ENCODE peak calls at places on chromosomes 11 and 22, in eight cellular contexts. One of them, this sample, is unnamed.

GRCh38 chr11:134988495-134988894 is 576.5 kb upstream of the B3GAT1 start:
- DNase-seq in A549: no peak
- DNase-seq in heart left ventricle: no peak
- DNase-seq in endothelial cell of umbilical vein: no peak
- DNase-seq in body of pancreas: no peak
- DNase-seq in transverse colon: no peak
- DNase-seq in Peyer's patch: no peak
- DNase-seq in stomach: no peak
- DNase-seq in this sample: no peak

GRCh38 chr11:12841946-12842630 is 167.0 kb upstream of the RASSF10 start:
- DNase-seq in transverse colon: no peak
- DNase-seq in stomach: no peak
- DNase-seq in Peyer's patch: no peak
- DNase-seq in endothelial cell of umbilical vein: peak
- DNase-seq in A549: peak
- DNase-seq in body of pancreas: peak
- DNase-seq in heart left ventricle: no peak
- DNase-seq in this sample: no peak

GRCh38 chr22:43153916-43154315 is 2.6 kb downstream of the TSPO start:
- DNase-seq in heart left ventricle: no peak
- DNase-seq in endothelial cell of umbilical vein: no peak
- DNase-seq in transverse colon: no peak
- DNase-seq in body of pancreas: no peak
- DNase-seq in stomach: no peak
- DNase-seq in Peyer's patch: no peak
- DNase-seq in A549: no peak
- DNase-seq in this sample: no peak

GRCh38 chr11:119371778-119372182 is 9.7 kb downstream of the USP2 start:
- DNase-seq in stomach: no peak
- DNase-seq in Peyer's patch: no peak
- DNase-seq in body of pancreas: no peak
- DNase-seq in A549: peak
- DNase-seq in heart left ventricle: peak
- DNase-seq in transverse colon: no peak
- DNase-seq in endothelial cell of umbilical vein: peak
- DNase-seq in this sample: no peak

GRCh38 chr11:95512177-95512576 is 277.4 kb downstream of the FAM76B start:
- DNase-seq in stomach: no peak
- DNase-seq in endothelial cell of umbilical vein: no peak
- DNase-seq in A549: peak
- DNase-seq in Peyer's patch: no peak
- DNase-seq in body of pancreas: no peak
- DNase-seq in transverse colon: peak
- DNase-seq in heart left ventricle: no peak
- DNase-seq in this sample: no peak

GRCh38 chr11:99773646-99774045 is 752.9 kb downstream of the CNTN5 start:
- DNase-seq in Peyer's patch: no peak
- DNase-seq in heart left ventricle: no peak
- DNase-seq in A549: peak
- DNase-seq in body of pancreas: no peak
- DNase-seq in endothelial cell of umbilical vein: no peak
- DNase-seq in transverse colon: no peak
- DNase-seq in stomach: no peak
- DNase-seq in this sample: no peak

GRCh38 chr11:120613264-120614226 is 102.0 kb downstream of the GRIK4 start:
- DNase-seq in body of pancreas: no peak
- DNase-seq in stomach: no peak
- DNase-seq in heart left ventricle: no peak
- DNase-seq in Peyer's patch: no peak
- DNase-seq in A549: no peak
- DNase-seq in endothelial cell of umbilical vein: no peak
- DNase-seq in transverse colon: no peak
- DNase-seq in this sample: peak

GRCh38 chr22:29503811-29504372 is 23.9 kb downstream of the NEFH start:
- DNase-seq in heart left ventricle: peak
- DNase-seq in transverse colon: peak
- DNase-seq in stomach: no peak
- DNase-seq in A549: peak
- DNase-seq in body of pancreas: no peak
- DNase-seq in Peyer's patch: peak
- DNase-seq in endothelial cell of umbilical vein: no peak
- DNase-seq in this sample: no peak

DNA sequence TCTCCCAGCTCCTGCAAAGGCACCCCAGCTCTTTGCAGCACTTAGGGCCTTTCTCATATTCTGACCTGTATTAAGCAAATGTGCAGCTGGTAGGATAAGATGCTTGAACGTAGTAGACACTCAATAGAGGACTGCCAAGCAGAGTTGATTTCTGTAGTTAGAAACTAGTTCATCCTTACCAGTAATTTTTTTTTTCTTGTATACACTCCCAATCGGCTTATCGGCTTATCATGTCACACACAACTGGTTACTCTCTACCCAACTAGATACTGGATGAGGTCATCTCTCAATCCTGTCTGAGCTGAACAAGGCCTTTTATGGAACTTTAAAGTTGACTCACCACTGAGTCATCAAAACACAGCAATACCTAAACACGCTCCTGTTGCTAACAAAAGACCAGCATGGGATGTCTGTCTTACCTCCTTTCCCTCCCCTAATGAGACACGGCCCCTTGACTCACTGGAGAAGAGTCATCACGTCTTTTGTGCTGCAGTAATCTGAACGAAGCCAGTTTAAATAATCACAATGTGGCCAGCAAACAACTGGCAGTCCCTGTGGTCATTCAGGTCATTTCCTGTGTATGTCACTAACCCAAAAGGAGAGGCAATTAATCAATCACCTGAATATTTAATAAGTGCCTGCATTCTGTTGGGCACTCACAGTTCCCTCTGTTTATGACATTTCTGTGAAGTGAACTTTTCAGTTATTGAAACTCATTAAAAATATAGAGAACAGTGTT is 7.5 kb upstream of the WEE1 start:
- DNase-seq in Peyer's patch: peak
- DNase-seq in endothelial cell of umbilical vein: peak
- DNase-seq in heart left ventricle: peak
- DNase-seq in transverse colon: peak
- DNase-seq in A549: peak
- DNase-seq in body of pancreas: peak
- DNase-seq in stomach: peak
- DNase-seq in this sample: peak
- TF ChIP-seq POLR2A in Peyer's patch: no peak
- TF ChIP-seq POLR2A in endothelial cell of umbilical vein: no peak
- TF ChIP-seq POLR2A in heart left ventricle: no peak
- TF ChIP-seq POLR2A in transverse colon: peak
- TF ChIP-seq POLR2A in A549: no peak
- TF ChIP-seq POLR2A in body of pancreas: no peak
- TF ChIP-seq POLR2A in stomach: no peak
- TF ChIP-seq POLR2A in this sample: peak

GRCh38 chr11:69160296-69161116 is 4.8 kb downstream of the SMIM38 start:
- DNase-seq in transverse colon: no peak
- DNase-seq in Peyer's patch: peak
- DNase-seq in stomach: no peak
- DNase-seq in body of pancreas: no peak
- DNase-seq in heart left ventricle: no peak
- DNase-seq in endothelial cell of umbilical vein: no peak
- DNase-seq in A549: no peak
- DNase-seq in this sample: no peak

GRCh38 chr11:69157822-69158231 is 2.1 kb downstream of the SMIM38 start:
- DNase-seq in transverse colon: no peak
- DNase-seq in Peyer's patch: peak
- DNase-seq in A549: no peak
- DNase-seq in heart left ventricle: no peak
- DNase-seq in body of pancreas: no peak
- DNase-seq in stomach: no peak
- DNase-seq in endothelial cell of umbilical vein: no peak
- DNase-seq in this sample: no peak

GRCh38 chr11:69158301-69159152 is 2.8 kb downstream of the SMIM38 start:
- DNase-seq in Peyer's patch: peak
- DNase-seq in stomach: no peak
- DNase-seq in body of pancreas: no peak
- DNase-seq in transverse colon: no peak
- DNase-seq in endothelial cell of umbilical vein: no peak
- DNase-seq in heart left ventricle: peak
- DNase-seq in A549: no peak
- DNase-seq in this sample: no peak

GRCh38 chr11:69161117-69161407 is 5.3 kb downstream of the SMIM38 start:
- DNase-seq in transverse colon: no peak
- DNase-seq in heart left ventricle: peak
- DNase-seq in body of pancreas: no peak
- DNase-seq in Peyer's patch: no peak
- DNase-seq in A549: no peak
- DNase-seq in endothelial cell of umbilical vein: no peak
- DNase-seq in stomach: no peak
- DNase-seq in this sample: no peak

DNA sequence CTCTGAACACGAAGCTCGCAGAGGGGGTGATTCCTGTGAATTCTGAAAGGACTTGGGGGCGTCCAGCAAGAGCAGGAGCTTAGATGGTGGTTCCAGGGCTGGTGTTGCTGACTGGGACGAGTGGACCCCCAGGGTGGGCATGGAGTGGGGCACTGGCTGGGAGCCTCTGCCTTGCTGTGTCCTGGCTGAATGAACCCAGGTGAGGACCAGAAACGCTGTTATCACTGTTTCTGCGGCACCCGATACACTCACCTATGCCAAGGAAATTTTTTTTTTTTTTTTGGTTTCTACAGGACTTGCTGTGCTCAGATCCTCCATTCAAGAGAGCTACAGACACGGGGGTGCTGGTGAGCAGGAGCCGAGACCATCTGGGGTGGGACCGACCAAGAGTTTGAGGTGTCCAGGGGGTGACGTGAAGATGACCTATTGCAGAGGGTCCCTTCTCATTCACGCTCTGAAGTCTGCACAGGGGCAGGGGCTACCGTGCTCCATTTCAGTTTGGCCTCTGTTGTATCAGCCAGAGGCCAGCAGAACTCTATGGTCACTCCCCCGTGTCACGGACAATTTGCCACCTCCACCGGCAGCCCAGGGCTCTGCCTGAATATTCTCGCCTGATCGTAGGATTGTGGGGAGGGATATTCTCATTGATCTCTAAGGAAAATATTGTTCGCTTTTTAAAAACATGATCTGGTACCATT is 3.6 kb downstream of the SMIM38 start:
- DNase-seq in Peyer's patch: no peak
- DNase-seq in transverse colon: no peak
- DNase-seq in body of pancreas: no peak
- DNase-seq in stomach: no peak
- DNase-seq in A549: no peak
- DNase-seq in heart left ventricle: no peak
- DNase-seq in endothelial cell of umbilical vein: no peak
- DNase-seq in this sample: no peak
- TF ChIP-seq POLR2A in Peyer's patch: no peak
- TF ChIP-seq POLR2A in transverse colon: no peak
- TF ChIP-seq POLR2A in body of pancreas: no peak
- TF ChIP-seq POLR2A in stomach: no peak
- TF ChIP-seq POLR2A in A549: no peak
- TF ChIP-seq POLR2A in heart left ventricle: no peak
- TF ChIP-seq POLR2A in endothelial cell of umbilical vein: no peak
- TF ChIP-seq POLR2A in this sample: no peak

GRCh38 chr11:1988667-1989317 is 8.8 kb downstream of the H19 start:
- DNase-seq in body of pancreas: no peak
- DNase-seq in transverse colon: no peak
- DNase-seq in Peyer's patch: no peak
- DNase-seq in stomach: no peak
- DNase-seq in heart left ventricle: peak
- DNase-seq in endothelial cell of umbilical vein: no peak
- DNase-seq in A549: peak
- DNase-seq in this sample: no peak

GRCh38 chr11:1983601-1983961 is 14.1 kb downstream of the H19 start:
- DNase-seq in stomach: no peak
- DNase-seq in heart left ventricle: no peak
- DNase-seq in transverse colon: no peak
- DNase-seq in endothelial cell of umbilical vein: no peak
- DNase-seq in body of pancreas: no peak
- DNase-seq in A549: peak
- DNase-seq in Peyer's patch: no peak
- DNase-seq in this sample: no peak

GRCh38 chr11:1982908-1983600 is 14.6 kb downstream of the H19 start:
- DNase-seq in Peyer's patch: no peak
- DNase-seq in body of pancreas: no peak
- DNase-seq in A549: no peak
- DNase-seq in transverse colon: no peak
- DNase-seq in stomach: no peak
- DNase-seq in heart left ventricle: no peak
- DNase-seq in endothelial cell of umbilical vein: no peak
- DNase-seq in this sample: no peak

GRCh38 chr11:1988174-1988573 is 9.5 kb downstream of the H19 start:
- DNase-seq in endothelial cell of umbilical vein: no peak
- DNase-seq in A549: no peak
- DNase-seq in transverse colon: no peak
- DNase-seq in Peyer's patch: no peak
- DNase-seq in heart left ventricle: no peak
- DNase-seq in stomach: no peak
- DNase-seq in body of pancreas: no peak
- DNase-seq in this sample: no peak

DNA sequence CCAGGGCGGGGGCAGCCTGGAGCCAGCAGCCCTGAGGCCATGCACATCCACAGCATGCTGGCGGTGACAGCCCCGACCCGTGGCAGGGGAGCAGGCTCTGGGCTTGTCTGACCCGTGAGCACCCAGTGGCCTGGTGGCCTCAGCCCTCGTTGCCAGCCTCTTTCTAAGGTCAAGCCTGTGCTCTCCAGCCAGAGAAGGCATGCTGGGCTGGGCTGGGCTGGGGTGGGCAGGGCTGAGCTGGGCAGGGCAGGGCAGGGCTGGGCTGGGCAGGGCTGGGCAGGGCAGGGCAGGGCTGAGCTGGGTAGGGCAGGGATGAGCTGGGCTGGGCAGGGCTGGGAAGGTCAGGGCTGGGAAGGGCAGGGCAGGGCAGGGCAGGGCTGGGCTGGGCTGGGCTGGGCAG is 10.6 kb downstream of the H19 start:
- DNase-seq in endothelial cell of umbilical vein: no peak
- DNase-seq in heart left ventricle: no peak
- DNase-seq in A549: no peak
- DNase-seq in body of pancreas: no peak
- DNase-seq in Peyer's patch: no peak
- DNase-seq in transverse colon: no peak
- DNase-seq in stomach: no peak
- DNase-seq in this sample: no peak
- TF ChIP-seq POLR2A in endothelial cell of umbilical vein: no peak
- TF ChIP-seq POLR2A in heart left ventricle: no peak
- TF ChIP-seq POLR2A in A549: no peak
- TF ChIP-seq POLR2A in body of pancreas: no peak
- TF ChIP-seq POLR2A in Peyer's patch: no peak
- TF ChIP-seq POLR2A in transverse colon: no peak
- TF ChIP-seq POLR2A in stomach: no peak
- TF ChIP-seq POLR2A in this sample: no peak

GRCh38 chr22:45740236-45740635 is 68.6 kb downstream of the ATXN10 start:
- DNase-seq in endothelial cell of umbilical vein: no peak
- DNase-seq in A549: no peak
- DNase-seq in transverse colon: no peak
- DNase-seq in Peyer's patch: no peak
- DNase-seq in stomach: no peak
- DNase-seq in heart left ventricle: no peak
- DNase-seq in body of pancreas: no peak
- DNase-seq in this sample: no peak

GRCh38 chr22:45738206-45738605 is 66.6 kb downstream of the ATXN10 start:
- DNase-seq in body of pancreas: no peak
- DNase-seq in A549: no peak
- DNase-seq in endothelial cell of umbilical vein: no peak
- DNase-seq in transverse colon: no peak
- DNase-seq in heart left ventricle: no peak
- DNase-seq in Peyer's patch: no peak
- DNase-seq in stomach: no peak
- DNase-seq in this sample: no peak

GRCh38 chr22:45742866-45743450 is 71.3 kb downstream of the ATXN10 start:
- DNase-seq in transverse colon: no peak
- DNase-seq in stomach: peak
- DNase-seq in Peyer's patch: no peak
- DNase-seq in heart left ventricle: no peak
- DNase-seq in body of pancreas: no peak
- DNase-seq in endothelial cell of umbilical vein: no peak
- DNase-seq in A549: peak
- DNase-seq in this sample: no peak

GRCh38 chr22:45744442-45744841 is 72.8 kb downstream of the ATXN10 start:
- DNase-seq in stomach: no peak
- DNase-seq in heart left ventricle: no peak
- DNase-seq in Peyer's patch: no peak
- DNase-seq in body of pancreas: no peak
- DNase-seq in transverse colon: no peak
- DNase-seq in endothelial cell of umbilical vein: no peak
- DNase-seq in A549: no peak
- DNase-seq in this sample: no peak

GRCh38 chr22:45743687-45744086 is 72.1 kb downstream of the ATXN10 start:
- DNase-seq in transverse colon: no peak
- DNase-seq in stomach: no peak
- DNase-seq in heart left ventricle: no peak
- DNase-seq in body of pancreas: no peak
- DNase-seq in A549: no peak
- DNase-seq in Peyer's patch: no peak
- DNase-seq in endothelial cell of umbilical vein: no peak
- DNase-seq in this sample: no peak
- TF ChIP-seq POLR2A in transverse colon: no peak
- TF ChIP-seq POLR2A in stomach: no peak
- TF ChIP-seq POLR2A in heart left ventricle: no peak
- TF ChIP-seq POLR2A in body of pancreas: no peak
- TF ChIP-seq POLR2A in A549: no peak
- TF ChIP-seq POLR2A in Peyer's patch: no peak
- TF ChIP-seq POLR2A in endothelial cell of umbilical vein: no peak
- TF ChIP-seq POLR2A in this sample: no peak